ENCODE peak calls at places on chromosomes 1 and 21, in eight cellular contexts. O is fibroblast of mammary gland; U is H9; B is CD4-positive, alpha-beta T cell; C is BE2C; P is transverse colon; Q is mesothelial cell of epicardium; W is A549. T is an unnamed sample.

GRCh38 chr21:42124081-42124480 is 53.0 kb downstream of the UMODL1 start:
- DNase-seq in O (no peak), U (no peak), B (no peak), C (no peak), P (no peak), Q (no peak), W (no peak), T (no peak)

GRCh38 chr1:207188901-207189300 is 84.9 kb downstream of the C4BPA start:
- DNase-seq in O (no peak), U (no peak), B (no peak), C (no peak), P (no peak), Q (no peak), W (no peak), T (no peak)

GRCh38 chr21:20647603-20648002 is 350.6 kb upstream of the NCAM2 start:
- DNase-seq in O (peak), U (no peak), B (no peak), C (no peak), P (no peak), Q (no peak), W (no peak), T (no peak)

GRCh38 chr1:6489383-6489765 is 2.1 kb downstream of the PLEKHG5 start:
- DNase-seq in O (no peak), U (no peak), B (no peak), C (no peak), P (no peak), Q (no peak), W (no peak), T (no peak)

GRCh38 chr1:109615879-109616278 is 3.5 kb downstream of the GNAT2 start:
- DNase-seq in O (no peak), U (no peak), B (no peak), C (no peak), P (no peak), Q (no peak), W (no peak), T (no peak)

GRCh38 chr1:174217787-174218574 is 58.7 kb downstream of the RABGAP1L start:
- DNase-seq in O (peak), U (no peak), B (no peak), C (no peak), P (no peak), Q (no peak), W (peak), T (no peak)

GRCh38 chr1:62573675-62574074 is 23.6 kb upstream of the ANGPTL3 start:
- DNase-seq in O (no peak), U (no peak), B (no peak), C (no peak), P (no peak), Q (no peak), W (no peak), T (no peak)

GRCh38 chr1:18326171-18326950 is 154.4 kb upstream of the KLHDC7A start:
- DNase-seq in O (no peak), U (no peak), B (no peak), C (no peak), P (no peak), Q (no peak), W (no peak), T (no peak)

GRCh38 chr1:40637617-40638016 is 27.9 kb downstream of the RIMS3 start:
- DNase-seq in O (no peak), U (no peak), B (no peak), C (no peak), P (no peak), Q (no peak), W (no peak), T (no peak)

GRCh38 chr1:154765970-154766369 is 104.1 kb downstream of the KCNN3 start:
- DNase-seq in O (peak), U (peak), B (no peak), C (peak), P (no peak), Q (no peak), W (peak), T (no peak)
- TF ChIP-seq CTCF in O (peak), U (peak), B (peak), C (peak), P (no peak), Q (no peak), W (peak), T (peak)

DNA sequence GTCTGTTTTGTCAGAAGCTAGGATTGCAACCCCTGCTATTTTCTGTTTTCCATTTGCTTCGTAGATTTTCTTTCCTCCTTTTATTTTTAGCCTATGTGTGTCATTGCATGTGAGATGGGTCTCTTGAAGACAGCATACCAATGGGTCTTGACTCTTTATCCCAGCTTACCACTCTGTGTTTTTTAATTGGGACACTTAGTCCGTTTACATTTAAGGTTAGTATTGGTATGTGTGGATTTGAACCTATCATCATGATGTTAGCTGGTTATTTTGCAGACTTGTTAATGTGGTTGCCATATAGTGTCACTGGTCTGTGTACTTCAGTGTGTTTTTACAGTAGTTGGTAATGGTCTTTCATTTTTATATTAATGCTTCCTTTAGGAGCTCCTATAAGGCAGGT is 141.5 kb downstream of the DNAH14 start:
- DNase-seq in O (no peak), U (no peak), B (no peak), C (no peak), P (no peak), Q (no peak), W (no peak), T (no peak)
- TF ChIP-seq CTCF in O (no peak), U (no peak), B (no peak), C (no peak), P (no peak), Q (no peak), W (no peak), T (no peak)

DNA sequence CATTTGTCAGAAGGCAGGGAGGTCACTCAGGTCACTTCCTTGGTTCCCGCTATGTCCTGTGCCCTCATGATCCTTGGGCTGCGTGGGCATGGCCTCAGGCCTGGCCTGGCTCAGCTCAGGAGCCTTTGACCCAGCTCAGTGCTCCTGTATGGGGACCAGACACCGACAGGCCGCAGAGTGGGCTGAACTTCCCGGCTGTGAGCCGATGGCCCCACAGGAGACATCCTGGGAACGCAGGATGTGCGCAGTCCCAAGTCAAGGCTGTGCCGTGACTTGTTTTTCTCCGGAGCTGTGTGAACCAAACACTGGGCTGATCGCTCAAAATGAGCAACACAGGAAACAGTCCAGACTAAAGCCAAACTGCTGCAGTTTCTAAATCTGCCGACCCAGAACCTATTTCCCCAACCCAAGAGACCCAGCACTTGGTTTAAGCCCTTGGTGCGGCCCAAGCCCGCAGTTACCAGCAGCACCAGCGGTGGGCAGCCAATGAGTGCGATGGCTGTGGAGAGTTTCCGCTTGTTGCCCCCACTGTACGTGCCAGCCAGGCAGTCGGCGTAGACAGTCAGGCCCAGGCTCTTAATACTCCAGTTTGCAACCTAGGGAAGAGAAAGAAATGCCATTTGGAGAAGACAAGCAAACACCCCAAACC is 92.3 kb upstream of the GCLM start:
- DNase-seq in O (no peak), U (no peak), B (no peak), C (no peak), P (no peak), Q (no peak), W (no peak), T (peak)
- TF ChIP-seq CTCF in O (no peak), U (no peak), B (no peak), C (no peak), P (no peak), Q (no peak), W (no peak), T (no peak)

GRCh38 chr1:228089520-228090380 is 7.2 kb downstream of the ARF1 start:
- DNase-seq in O (no peak), U (no peak), B (no peak), C (no peak), P (peak), Q (no peak), W (no peak), T (no peak)

GRCh38 chr1:228085287-228085926 is 2.9 kb downstream of the ARF1 start:
- DNase-seq in O (peak), U (no peak), B (no peak), C (no peak), P (peak), Q (no peak), W (no peak), T (no peak)

GRCh38 chr1:228090613-228091081 is 8.1 kb downstream of the ARF1 start:
- DNase-seq in O (peak), U (no peak), B (no peak), C (no peak), P (peak), Q (no peak), W (no peak), T (no peak)

GRCh38 chr1:228088586-228089498 is 6.3 kb downstream of the ARF1 start:
- DNase-seq in O (no peak), U (no peak), B (no peak), C (no peak), P (peak), Q (no peak), W (no peak), T (no peak)

GRCh38 chr1:228087771-228088251 is 5.3 kb downstream of the ARF1 start:
- DNase-seq in O (peak), U (no peak), B (no peak), C (no peak), P (peak), Q (no peak), W (no peak), T (no peak)
- TF ChIP-seq CTCF in O (peak), U (no peak), B (no peak), C (no peak), P (no peak), Q (no peak), W (no peak), T (no peak)

DNA sequence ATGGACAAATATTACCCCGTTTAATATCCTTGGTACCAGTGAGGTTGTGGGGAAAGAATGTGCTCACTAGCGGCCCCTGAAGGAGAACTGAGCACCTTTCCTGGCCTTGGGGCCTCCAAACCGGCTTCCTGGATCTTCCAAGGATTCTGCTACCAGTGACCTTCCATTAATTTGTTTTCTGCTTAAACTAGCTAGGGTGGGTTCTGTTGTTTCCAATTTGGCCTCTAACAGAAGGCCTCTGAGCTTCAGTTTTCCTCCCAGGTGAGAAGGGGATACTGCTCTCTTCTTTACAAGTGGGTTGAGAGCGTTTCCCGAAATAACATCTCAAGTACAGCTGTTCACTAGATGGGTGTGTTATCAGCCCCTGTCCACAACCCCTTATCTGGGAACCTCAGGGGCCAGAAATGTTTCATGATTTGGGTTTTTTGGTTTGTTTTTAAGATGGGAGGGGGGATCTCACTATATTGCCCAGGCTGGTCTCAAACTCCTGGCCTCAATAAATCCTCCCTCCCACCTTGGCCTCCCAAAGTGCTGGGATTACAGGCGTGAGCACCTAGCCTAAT is 16.9 kb upstream of the IFNGR2 start:
- DNase-seq in O (no peak), U (peak), B (no peak), C (no peak), P (no peak), Q (no peak), W (no peak), T (no peak)
- TF ChIP-seq CTCF in O (peak), U (peak), B (no peak), C (peak), P (no peak), Q (no peak), W (no peak), T (peak)